ENCODE peak calls at places on chromosomes 1 and 21, in six cellular contexts. B, S, O, U, T and X are unnamed samples.

GRCh38 chr1:201573923-201574322 is 35.0 kb downstream of the NAV1 start:
- ATAC-seq in S (peak), U (no peak), B (no peak), O (no peak), T (no peak), X (no peak)

GRCh38 chr1:204775546-204775945 is 90.0 kb upstream of the LRRN2 start:
- ATAC-seq in S (no peak), U (no peak), O (no peak), B (no peak), T (no peak), X (no peak)

GRCh38 chr1:202619528-202619927 is 90.7 kb downstream of the SYT2 start:
- ATAC-seq in S (no peak), T (no peak), O (no peak), B (no peak), U (no peak), X (no peak)

GRCh38 chr1:84390231-84390630 is 8.1 kb upstream of the DNASE2B start:
- ATAC-seq in B (peak), S (no peak), T (no peak), U (peak), O (no peak), X (peak)

GRCh38 chr1:232533328-232533727 is 96.6 kb downstream of the SIPA1L2 start:
- ATAC-seq in B (no peak), T (no peak), O (no peak), U (no peak), S (no peak), X (no peak)

GRCh38 chr1:88488277-88488676 is 195.8 kb upstream of the PKN2 start:
- ATAC-seq in U (peak), T (no peak), S (no peak), O (no peak), B (peak), X (no peak)

GRCh38 chr1:109059026-109059425 is 16.8 kb downstream of the TAF13 start:
- ATAC-seq in O (no peak), T (no peak), S (no peak), B (no peak), U (no peak), X (no peak)

GRCh38 chr21:31900121-31900895 is 27.5 kb downstream of the HUNK start:
- ATAC-seq in B (no peak), U (no peak), O (no peak), S (no peak), T (no peak), X (no peak)

GRCh38 chr1:154944422-154945159 is 8.1 kb upstream of the PMVK start:
- ATAC-seq in B (no peak), T (no peak), O (no peak), U (no peak), S (no peak), X (no peak)

GRCh38 chr1:185663332-185663731 is 70.9 kb upstream of the HMCN1 start:
- ATAC-seq in O (no peak), U (no peak), S (no peak), T (no peak), B (no peak), X (no peak)

GRCh38 chr1:149936992-149937705 is 470 bp upstream of the MTMR11 start:
- ATAC-seq in U (peak), S (peak), O (no peak), T (no peak), B (peak), X (peak)

GRCh38 chr21:38386967-38387366 is 111.3 kb downstream of the ERG start:
- ATAC-seq in U (no peak), B (peak), O (no peak), T (no peak), S (peak), X (no peak)

GRCh38 chr1:115706774-115707425 is 61.6 kb downstream of the CASQ2 start:
- ATAC-seq in B (peak), T (no peak), S (peak), U (no peak), O (peak), X (no peak)

GRCh38 chr21:31909772-31910470 is 37.1 kb downstream of the HUNK start:
- ATAC-seq in B (no peak), T (no peak), U (no peak), O (no peak), S (no peak), X (no peak)

GRCh38 chr1:32953495-32953894 is 11.1 kb downstream of the RNF19B start:
- ATAC-seq in O (no peak), B (peak), S (no peak), T (peak), U (peak), X (peak)

GRCh38 chr1:175450219-175450618 is 257.6 kb upstream of the KIAA0040 start:
- ATAC-seq in B (no peak), O (no peak), U (no peak), S (no peak), T (no peak), X (no peak)

GRCh38 chr1:15956150-15956549 is 19.8 kb downstream of the ZBTB17 start:
- ATAC-seq in U (no peak), S (peak), T (peak), O (no peak), B (no peak), X (peak)

GRCh38 chr1:19138958-19139581 is 71.0 kb downstream of the UBR4 start:
- ATAC-seq in U (no peak), B (no peak), S (peak), T (no peak), O (no peak), X (no peak)

GRCh38 chr1:164780863-164781262 is 221.9 kb downstream of the PBX1 start:
- ATAC-seq in B (peak), T (no peak), S (no peak), U (peak), O (peak), X (peak)

GRCh38 chr1:205047764-205048231 is 4.8 kb downstream of the CNTN2 start:
- ATAC-seq in U (no peak), T (no peak), O (no peak), B (no peak), S (no peak), X (no peak)

GRCh38 chr1:104953555-104953954 is 1203.9 kb downstream of the AMY1C start:
- ATAC-seq in O (no peak), T (no peak), U (no peak), S (no peak), B (no peak), X (no peak)